ENCODE peak calls at places on chromosomes 6 and 20, in five cellular contexts. X, V, T, B and R are unnamed samples.

GRCh38 chr6:47207261-47207660 is 102.4 kb downstream of the TNFRSF21 start:
- DNase-seq in X (no peak), V (no peak), T (no peak), B (no peak), R (no peak)

GRCh38 chr20:4774209-4774608 is 52.5 kb downstream of the PRND start:
- DNase-seq in X (no peak), V (no peak), T (no peak), B (no peak), R (no peak)

GRCh38 chr6:134873500-134874388 is 76.2 kb downstream of the ALDH8A1 start:
- DNase-seq in X (no peak), V (no peak), T (no peak), B (no peak), R (no peak)

GRCh38 chr20:44886276-44886671 is 769 bp downstream of the YWHAB start:
- DNase-seq in X (no peak), V (no peak), T (no peak), B (no peak), R (no peak)

GRCh38 chr6:11606287-11606686 is 68.7 kb downstream of the TMEM170B start:
- DNase-seq in X (no peak), V (peak), T (no peak), B (no peak), R (no peak)

GRCh38 chr6:80742481-80742880 is 636.0 kb downstream of the BCKDHB start:
- DNase-seq in X (no peak), V (no peak), T (no peak), B (no peak), R (no peak)

GRCh38 chr6:292506-293184 is 358 bp downstream of the DUSP22 start:
- DNase-seq in X (peak), V (peak), T (peak), B (peak), R (peak)

GRCh38 chr20:32336918-32337347 is 21.2 kb upstream of the ASXL1 start:
- DNase-seq in X (no peak), V (no peak), T (no peak), B (no peak), R (no peak)

GRCh38 chr20:6388666-6389197 is 265.9 kb upstream of the FERMT1 start:
- DNase-seq in X (no peak), V (no peak), T (no peak), B (no peak), R (no peak)

GRCh38 chr6:169722362-169723199 is 1.7 kb downstream of the PHF10 start:
- DNase-seq in X (no peak), V (peak), T (peak), B (peak), R (peak)

GRCh38 chr6:3873051-3873450 is 23.9 kb downstream of the FAM50B start:
- DNase-seq in X (no peak), V (no peak), T (no peak), B (no peak), R (no peak)

GRCh38 chr6:99334526-99335127 is 14.8 kb downstream of the FAXC start:
- DNase-seq in X (no peak), V (peak), T (no peak), B (no peak), R (no peak)

GRCh38 chr6:101069191-101069795 is 188.2 kb upstream of the ASCC3 start:
- DNase-seq in X (no peak), V (no peak), T (no peak), B (no peak), R (no peak)

GRCh38 chr6:136338486-136338885 is 48.8 kb upstream of the BCLAF1 start:
- DNase-seq in X (no peak), V (no peak), T (no peak), B (no peak), R (no peak)

GRCh38 chr6:101114703-101115102 is 233.6 kb upstream of the ASCC3 start:
- DNase-seq in X (no peak), V (no peak), T (no peak), B (no peak), R (peak)

GRCh38 chr6:3176562-3177355 is 19.4 kb upstream of the TUBB2A start:
- DNase-seq in X (no peak), V (no peak), T (no peak), B (no peak), R (peak)

GRCh38 chr20:1280421-1281102 is 14.5 kb downstream of the SNPH start:
- DNase-seq in X (no peak), V (no peak), T (no peak), B (no peak), R (no peak)

GRCh38 chr6:163404825-163405265 is 9.7 kb upstream of the QKI start:
- DNase-seq in X (no peak), V (no peak), T (peak), B (peak), R (no peak)

GRCh38 chr6:25136879-25137278 is 142.3 kb upstream of the CARMIL1 start:
- DNase-seq in X (no peak), V (no peak), T (peak), B (no peak), R (no peak)

GRCh38 chr6:79646006-79646405 is 14.9 kb downstream of the SH3BGRL2 start:
- DNase-seq in X (no peak), V (no peak), T (no peak), B (no peak), R (no peak)

GRCh38 chr6:11645016-11645415 is 107.5 kb downstream of the TMEM170B start:
- DNase-seq in X (no peak), V (no peak), T (no peak), B (no peak), R (no peak)

GRCh38 chr6:134590449-134590848 is 272.5 kb upstream of the SGK1 start:
- DNase-seq in X (no peak), V (no peak), T (no peak), B (no peak), R (no peak)

GRCh38 chr6:7730003-7730402 is 4.1 kb downstream of the BMP6 start:
- DNase-seq in X (no peak), V (no peak), T (no peak), B (no peak), R (no peak)

GRCh38 chr20:34558320-34559202 is at the start of gene MAP1LC3A:
- DNase-seq in X (peak), V (peak), T (peak), B (peak), R (peak)
- TF ChIP-seq POLR2A in X (no peak), V (peak), T (peak), B (no peak), R (peak)

GRCh38 chr20:38919683-38920082 is 6.5 kb upstream of the FAM83D start:
- DNase-seq in X (no peak), V (no peak), T (no peak), B (no peak), R (no peak)

GRCh38 chr20:38920851-38921250 is 5.4 kb upstream of the FAM83D start:
- DNase-seq in X (no peak), V (no peak), T (no peak), B (no peak), R (no peak)

GRCh38 chr20:38915355-38915754 is 10.9 kb upstream of the FAM83D start:
- DNase-seq in X (no peak), V (no peak), T (no peak), B (no peak), R (no peak)

GRCh38 chr20:38920411-38920810 is 5.8 kb upstream of the FAM83D start:
- DNase-seq in X (no peak), V (no peak), T (no peak), B (no peak), R (no peak)

DNA sequence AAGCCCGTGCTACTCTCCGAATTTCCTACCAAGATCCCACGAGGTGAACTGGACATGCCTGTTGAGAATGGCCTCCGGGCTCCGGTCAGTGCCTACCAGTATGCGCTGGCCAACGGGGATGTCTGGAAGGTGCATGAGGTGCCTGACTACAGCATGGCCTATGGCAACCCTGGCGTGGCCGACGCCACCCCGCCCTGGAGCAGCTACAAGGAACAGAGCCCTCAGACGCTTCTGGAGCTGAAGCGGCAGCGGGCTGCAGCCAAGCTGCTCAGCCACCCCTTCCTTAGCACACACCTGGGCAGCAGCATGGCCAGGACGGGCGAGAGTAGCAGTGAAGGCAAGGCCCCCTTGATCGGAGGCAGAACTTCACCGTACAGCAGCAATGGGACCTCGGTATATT is 8.0 kb upstream of the FAM83D start:
- DNase-seq in X (no peak), V (no peak), T (no peak), B (no peak), R (no peak)
- TF ChIP-seq POLR2A in X (no peak), V (no peak), T (no peak), B (no peak), R (no peak)

GRCh38 chr6:32971245-32971580 is 2.8 kb downstream of the BRD2 start:
- DNase-seq in X (no peak), V (no peak), T (no peak), B (no peak), R (no peak)

GRCh38 chr6:32968770-32969684 is 633 bp downstream of the BRD2 start:
- DNase-seq in X (peak), V (peak), T (peak), B (peak), R (peak)

GRCh38 chr6:32970413-32971244 is 2.2 kb downstream of the BRD2 start:
- DNase-seq in X (peak), V (peak), T (peak), B (peak), R (peak)

GRCh38 chr6:32968093-32968769 is at the start of gene BRD2:
- DNase-seq in X (peak), V (peak), T (peak), B (peak), R (peak)

GRCh38 chr6:32969685-32970412 is 1.5 kb downstream of the BRD2 start:
- DNase-seq in X (no peak), V (peak), T (peak), B (peak), R (peak)
- TF ChIP-seq POLR2A in X (no peak), V (no peak), T (no peak), B (peak), R (no peak)

GRCh38 chr6:109442393-109442924 is 1.9 kb downstream of the SMPD2 start:
- DNase-seq in X (no peak), V (no peak), T (no peak), B (no peak), R (no peak)
- TF ChIP-seq POLR2A in X (no peak), V (no peak), T (no peak), B (no peak), R (no peak)

DNA sequence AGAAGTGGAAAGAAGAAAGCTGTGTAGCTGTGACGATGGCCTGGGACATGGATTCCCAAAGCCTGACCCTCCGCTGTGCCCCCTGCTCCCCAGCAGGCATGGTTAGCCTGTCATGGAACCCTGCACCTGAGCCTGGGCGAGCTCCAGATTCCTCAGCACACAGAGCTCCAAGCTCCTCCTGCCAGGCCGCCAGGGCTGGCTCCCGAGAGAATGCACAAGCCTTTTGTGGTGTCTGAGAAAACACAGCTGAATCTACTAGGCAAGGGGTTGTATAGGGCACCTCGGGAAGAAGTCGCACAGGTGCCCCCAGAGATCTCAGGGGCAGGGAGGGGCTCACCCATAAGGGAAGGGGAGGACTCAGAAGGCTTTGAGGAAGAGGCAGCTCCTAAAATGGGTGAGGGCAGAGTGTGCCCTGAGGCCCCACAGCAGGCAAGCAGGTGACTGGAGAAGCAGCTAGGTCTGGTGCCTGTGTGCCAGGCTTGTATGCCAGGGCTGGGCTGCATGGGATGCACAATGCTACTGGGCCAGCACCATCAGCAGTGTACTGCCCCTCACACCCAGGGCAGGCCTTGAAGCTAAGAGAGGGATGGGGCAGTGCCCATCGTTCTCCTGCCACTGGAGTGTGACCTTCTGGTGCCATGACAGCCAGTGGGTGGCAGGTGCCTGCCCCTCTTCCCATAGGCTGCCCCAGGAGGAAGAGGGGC is 64.3 kb upstream of the CD93 start:
- DNase-seq in X (no peak), V (no peak), T (no peak), B (peak), R (no peak)
- TF ChIP-seq POLR2A in X (no peak), V (no peak), T (no peak), B (no peak), R (no peak)

DNA sequence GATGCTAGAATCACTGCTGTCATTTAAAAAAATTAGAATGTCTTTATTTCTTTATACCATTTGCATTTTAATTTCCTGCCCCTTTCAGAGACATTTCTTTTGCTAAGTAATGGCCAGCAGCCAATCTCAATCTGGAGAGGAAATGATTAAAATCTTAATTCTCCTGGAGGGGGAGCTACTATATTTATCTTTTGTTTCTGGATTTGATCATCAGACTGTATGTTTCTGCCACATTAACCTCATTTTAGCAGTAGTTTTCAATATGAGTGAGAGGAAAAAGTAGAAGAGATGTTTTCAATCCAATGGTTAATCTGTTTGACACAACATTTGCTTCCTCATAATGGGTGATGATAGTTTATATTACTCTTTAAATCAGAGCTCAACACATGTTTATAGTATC is 138.0 kb downstream of the FUT9 start:
- DNase-seq in X (no peak), V (no peak), T (no peak), B (no peak), R (no peak)
- TF ChIP-seq POLR2A in X (no peak), V (no peak), T (no peak), B (no peak), R (no peak)